ENCODE peak calls at places on chromosome 12, in nine cellular contexts. P is thoracic aorta, U is upper lobe of right lung, K is uterus, F is brain microvascular endothelial cell, T is fibroblast of lung, V is HCT116, Q is GM12878, D is thyroid gland. G is an unnamed sample.

GRCh38 chr12:6032726-6033125 is 87.7 kb upstream of the ANO2 start:
- DNase-seq in Q (no peak), P (no peak), K (no peak), D (no peak), F (no peak), U (no peak), T (no peak), V (no peak), G (no peak)

GRCh38 chr12:3177778-3178435 is 100.7 kb downstream of the TSPAN9 start:
- DNase-seq in F (no peak), K (no peak), T (no peak), V (no peak), U (no peak), D (no peak), Q (no peak), P (no peak), G (no peak)

GRCh38 chr12:65656904-65657351 is 167.4 kb upstream of the HMGA2 start:
- DNase-seq in V (peak), Q (no peak), K (no peak), D (no peak), U (no peak), T (peak), P (no peak), F (peak), G (peak)

GRCh38 chr12:79527498-79527897 is 163.3 kb downstream of the PAWR start:
- DNase-seq in U (no peak), K (no peak), F (peak), Q (no peak), T (no peak), D (no peak), V (no peak), P (no peak), G (no peak)

GRCh38 chr12:5511644-5512584 is 80.0 kb downstream of the NTF3 start:
- DNase-seq in F (no peak), P (no peak), Q (no peak), T (peak), U (no peak), V (peak), K (no peak), D (peak), G (no peak)

GRCh38 chr12:132045751-132046150 is 96.0 kb downstream of the EP400 start:
- DNase-seq in V (no peak), K (no peak), Q (no peak), U (peak), T (no peak), F (no peak), D (no peak), P (no peak), G (no peak)

GRCh38 chr12:57175428-57176138 is 28.2 kb upstream of the LRP1-AS start:
- DNase-seq in T (peak), F (peak), Q (no peak), P (peak), V (peak), K (peak), U (peak), D (peak), G (peak)

GRCh38 chr12:13258717-13259119 is 62.2 kb downstream of the EMP1 start:
- DNase-seq in U (no peak), V (no peak), D (no peak), T (no peak), K (no peak), Q (no peak), F (no peak), P (no peak), G (no peak)

GRCh38 chr12:77392467-77392866 is 327.1 kb upstream of the E2F7 start:
- DNase-seq in P (no peak), V (no peak), F (no peak), D (no peak), K (no peak), Q (no peak), T (no peak), U (no peak), G (no peak)

GRCh38 chr12:102484732-102485069 is 4.3 kb upstream of the IGF1 start:
- DNase-seq in U (no peak), T (no peak), V (no peak), P (no peak), Q (no peak), K (no peak), F (no peak), D (no peak), G (no peak)
- H3K27ac ChIP-seq in U (no peak), T (no peak), V (no peak), P (no peak), Q (peak), K (peak), F (no peak), D (no peak), G (no peak)

GRCh38 chr12:25130741-25131188 is 64.2 kb downstream of the DNAI7 start:
- DNase-seq in D (no peak), U (no peak), T (peak), K (no peak), V (peak), F (peak), Q (no peak), P (no peak), G (peak)
- TF ChIP-seq CTCF in D (peak), U (peak), T (peak), K (peak), V (peak), F (peak), Q (no peak), P (peak), G (peak)

DNA sequence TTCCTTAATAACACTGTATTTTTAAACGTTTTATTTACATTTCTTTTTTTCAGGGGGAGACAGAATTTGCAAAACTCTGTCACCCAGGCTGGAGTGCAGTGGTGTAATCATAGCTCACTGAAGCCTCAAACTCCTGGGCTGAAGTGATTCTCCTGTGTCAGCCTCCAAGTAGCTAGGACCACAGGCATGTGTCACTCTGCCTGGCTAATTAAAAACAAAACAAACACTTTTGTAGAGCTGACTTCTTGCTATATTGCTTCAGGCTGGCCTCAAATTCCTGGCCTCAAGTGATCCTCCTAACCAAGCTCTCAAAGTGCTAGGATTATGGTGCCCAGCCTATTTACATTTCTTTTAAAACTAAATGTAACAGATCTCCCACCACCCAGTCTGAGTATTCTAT is 12.7 kb downstream of the CPSF6 start:
- DNase-seq in T (no peak), Q (no peak), V (no peak), D (no peak), U (no peak), P (no peak), K (no peak), F (no peak), G (peak)
- H3K27ac ChIP-seq in T (no peak), Q (no peak), V (no peak), D (no peak), U (no peak), P (no peak), K (no peak), F (no peak), G (no peak)

GRCh38 chr12:14714437-14714836 is 18.0 kb upstream of the GUCY2C start:
- DNase-seq in F (no peak), P (no peak), V (no peak), Q (no peak), K (no peak), U (no peak), D (no peak), T (no peak), G (no peak)

GRCh38 chr12:14716848-14717444 is 20.5 kb upstream of the GUCY2C start:
- DNase-seq in D (peak), K (no peak), Q (no peak), F (peak), V (peak), U (no peak), P (no peak), T (peak), G (peak)
- TF ChIP-seq CTCF in D (no peak), K (no peak), Q (peak), F (peak), V (peak), U (peak), P (peak), T (peak), G (peak)

GRCh38 chr12:27280412-27280811 is 36.3 kb downstream of the STK38L start:
- DNase-seq in T (no peak), F (no peak), Q (no peak), P (no peak), D (no peak), U (no peak), V (no peak), K (no peak), G (no peak)

GRCh38 chr12:27284021-27284420 is 39.9 kb downstream of the STK38L start:
- DNase-seq in U (no peak), Q (no peak), D (no peak), T (no peak), P (no peak), V (no peak), K (no peak), F (no peak), G (no peak)

GRCh38 chr12:27289414-27289813 is 43.2 kb upstream of the BMAL2 start:
- DNase-seq in F (no peak), P (no peak), T (no peak), U (no peak), Q (no peak), D (no peak), K (no peak), V (no peak), G (no peak)

GRCh38 chr12:27285395-27285794 is 41.3 kb downstream of the STK38L start:
- DNase-seq in U (no peak), P (no peak), F (peak), Q (no peak), T (no peak), D (no peak), V (no peak), K (no peak), G (no peak)

DNA sequence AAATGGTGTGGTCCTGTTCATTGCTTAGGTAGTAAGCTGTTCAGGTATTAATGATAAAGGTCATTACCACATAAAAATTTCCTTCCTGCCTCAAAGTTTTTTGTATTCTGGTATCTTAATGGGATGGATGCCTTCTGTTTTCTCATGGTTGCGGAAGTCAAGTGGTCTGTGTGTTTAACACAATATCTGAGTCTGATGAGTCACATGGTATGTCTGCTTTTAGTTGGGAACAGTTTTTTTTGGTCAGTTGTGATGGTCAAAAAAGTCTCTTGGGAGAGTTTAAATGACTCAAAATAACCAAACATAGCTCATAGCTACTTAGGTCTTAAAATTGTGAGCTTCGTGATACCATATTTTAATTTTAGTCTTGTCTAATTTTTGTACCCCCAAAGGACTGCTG is 40.7 kb downstream of the STK38L start:
- DNase-seq in P (no peak), Q (peak), T (peak), U (no peak), F (peak), K (no peak), D (no peak), V (no peak), G (no peak)
- H3K27ac ChIP-seq in P (peak), Q (peak), T (no peak), U (no peak), F (peak), K (peak), D (peak), V (no peak), G (no peak)